ENCODE peak calls at places on chromosomes 12 and 14, in seven cellular contexts. R, X, P, W, K, U and T are unnamed samples.
A peak's percentile ranks its signal among the peaks of the same experiment; 100 is the strongest.

GRCh38 chr14:95290769-95291440 is 28.8 kb downstream of the CLMN start:
- DNase-seq in R (no peak), X (no peak), P (peak; percentile 93), W (peak; percentile 12), K (peak; percentile 75), U (no peak), T (no peak)

GRCh38 chr12:57224973-57225679 is 4.4 kb upstream of the SHMT2 start:
- DNase-seq in R (no peak), X (no peak), P (peak; percentile 67), W (no peak), K (peak; percentile 47), U (peak; percentile 91), T (peak; percentile 69)

GRCh38 chr14:87712386-87713113 is 280.4 kb downstream of the GALC start:
- DNase-seq in R (no peak), X (no peak), P (no peak), W (no peak), K (no peak), U (no peak), T (no peak)

GRCh38 chr14:101780390-101780789 is 18.9 kb downstream of the PPP2R5C start:
- DNase-seq in R (no peak), X (no peak), P (no peak), W (no peak), K (no peak), U (no peak), T (no peak)

GRCh38 chr14:42057176-42057575 is 450.5 kb downstream of the LRFN5 start:
- DNase-seq in R (peak; percentile 23), X (no peak), P (no peak), W (no peak), K (no peak), U (no peak), T (no peak)

GRCh38 chr12:674272-674781 is 11.1 kb upstream of the NINJ2 start:
- DNase-seq in R (no peak), X (no peak), P (no peak), W (no peak), K (no peak), U (peak; percentile 98), T (peak; percentile 41)

GRCh38 chr12:47557401-47557800 is 148.4 kb downstream of the RPAP3 start:
- DNase-seq in R (no peak), X (no peak), P (no peak), W (no peak), K (no peak), U (no peak), T (no peak)

GRCh38 chr12:104671407-104672095 is 214.8 kb downstream of the CHST11 start:
- DNase-seq in R (peak; percentile 81), X (peak; percentile 70), P (peak; percentile 31), W (peak; percentile 68), K (peak; percentile 88), U (no peak), T (peak; percentile 53)